ENCODE peak calls at places on chromosome X, in four cellular contexts. N, H, E and M are unnamed samples.

GRCh38 chrX:33970028-33970932 is 161.8 kb downstream of the FAM47A start:
- DNase-seq in N (no peak), E (no peak), H (no peak), M (peak)

GRCh38 chrX:129540725-129541184 is 696 bp downstream of the OCRL start:
- DNase-seq in H (peak), N (peak), E (no peak), M (no peak)

GRCh38 chrX:17591741-17592110 is 145.6 kb upstream of the SCML1 start:
- DNase-seq in N (no peak), E (no peak), H (no peak), M (no peak)

GRCh38 chrX:43718081-43718480 is 62.0 kb downstream of the MAOA start:
- DNase-seq in E (no peak), H (no peak), N (no peak), M (no peak)

GRCh38 chrX:152943826-152944225 is 46.0 kb downstream of the ZNF185 start:
- DNase-seq in N (no peak), H (no peak), E (no peak), M (no peak)

GRCh38 chrX:12308420-12308819 is 170.1 kb downstream of the FRMPD4 start:
- DNase-seq in H (no peak), E (no peak), N (no peak), M (no peak)

GRCh38 chrX:13180807-13181206 is 136.4 kb upstream of the FAM9C start:
- DNase-seq in E (no peak), N (no peak), H (no peak), M (no peak)

GRCh38 chrX:16882702-16883486 is 12.7 kb upstream of the RBBP7 start:
- DNase-seq in N (peak), E (peak), H (peak), M (peak)

GRCh38 chrX:129833153-129834004 is 10.3 kb downstream of the ZDHHC9 start:
- DNase-seq in H (no peak), E (no peak), N (no peak), M (peak)

GRCh38 chrX:155056471-155056870 is 14.5 kb downstream of the CMC4 start:
- DNase-seq in E (no peak), H (no peak), N (no peak), M (no peak)

GRCh38 chrX:155065035-155065734 is 5.8 kb downstream of the CMC4 start:
- DNase-seq in N (no peak), H (no peak), E (no peak), M (no peak)

GRCh38 chrX:155056877-155057792 is 13.8 kb downstream of the CMC4 start:
- DNase-seq in N (peak), H (peak), E (peak), M (peak)

GRCh38 chrX:155061770-155062169 is 9.2 kb downstream of the CMC4 start:
- DNase-seq in E (no peak), H (no peak), N (no peak), M (no peak)
- TF ChIP-seq EP300 in E (no peak), H (no peak), N (no peak), M (no peak)

DNA sequence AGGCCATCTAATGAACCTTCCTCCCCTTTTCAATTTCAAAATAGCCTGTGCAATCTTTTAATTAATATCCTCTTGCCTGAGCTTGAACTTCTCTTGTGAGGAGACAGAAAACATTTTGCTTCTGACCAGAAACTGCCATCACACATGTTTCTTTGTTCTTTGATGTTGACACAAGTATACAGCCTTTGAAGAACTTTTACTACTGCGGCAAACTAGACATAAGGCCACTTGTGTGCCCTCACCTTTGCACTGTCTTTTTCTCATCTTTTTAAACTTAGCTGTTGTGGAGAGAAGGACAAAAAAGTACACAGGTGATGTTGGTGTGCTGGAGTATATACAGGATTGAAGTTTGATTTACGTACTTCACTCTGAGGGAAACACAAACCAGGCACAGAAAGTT is 116.3 kb upstream of the C1GALT1C1 start:
- DNase-seq in N (no peak), E (no peak), H (no peak), M (no peak)
- TF ChIP-seq EP300 in N (no peak), E (no peak), H (no peak), M (no peak)

GRCh38 chrX:1941291-1941690 is 326.4 kb downstream of the ASMT start:
- DNase-seq in N (no peak), E (no peak), H (no peak), M (no peak)
- TF ChIP-seq EP300 in N (no peak), E (no peak), H (no peak), M (no peak)

GRCh38 chrX:41619221-41619620 is 69.6 kb upstream of the GPR34 start:
- DNase-seq in N (no peak), H (no peak), E (no peak), M (no peak)

GRCh38 chrX:41616935-41617334 is 71.8 kb upstream of the GPR34 start:
- DNase-seq in N (no peak), H (no peak), E (no peak), M (no peak)

GRCh38 chrX:41616255-41616654 is 72.5 kb upstream of the GPR34 start:
- DNase-seq in E (no peak), H (no peak), N (no peak), M (no peak)

DNA sequence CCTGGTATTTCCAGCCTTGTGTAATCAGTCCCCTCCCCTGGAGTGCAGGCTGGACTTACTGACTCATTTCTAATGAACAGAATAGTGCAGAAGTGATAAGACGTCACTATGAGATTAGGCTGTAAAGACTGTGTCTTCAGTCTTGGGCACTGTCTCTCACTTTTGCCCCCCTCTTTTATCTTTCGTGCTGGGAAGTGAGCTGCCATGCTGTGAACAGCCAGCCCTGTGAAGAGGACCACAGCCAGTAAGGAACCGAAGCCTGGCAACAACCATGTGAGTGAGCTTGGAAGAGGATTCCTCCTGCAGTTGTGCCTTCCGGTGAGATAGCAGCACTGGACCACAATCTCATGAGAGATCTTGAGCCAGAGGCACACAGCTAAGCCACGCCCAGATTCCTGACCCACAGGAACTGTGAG is 67.5 kb upstream of the GPR34 start:
- DNase-seq in H (no peak), E (no peak), N (no peak), M (no peak)
- TF ChIP-seq EP300 in H (no peak), E (no peak), N (no peak), M (no peak)

DNA sequence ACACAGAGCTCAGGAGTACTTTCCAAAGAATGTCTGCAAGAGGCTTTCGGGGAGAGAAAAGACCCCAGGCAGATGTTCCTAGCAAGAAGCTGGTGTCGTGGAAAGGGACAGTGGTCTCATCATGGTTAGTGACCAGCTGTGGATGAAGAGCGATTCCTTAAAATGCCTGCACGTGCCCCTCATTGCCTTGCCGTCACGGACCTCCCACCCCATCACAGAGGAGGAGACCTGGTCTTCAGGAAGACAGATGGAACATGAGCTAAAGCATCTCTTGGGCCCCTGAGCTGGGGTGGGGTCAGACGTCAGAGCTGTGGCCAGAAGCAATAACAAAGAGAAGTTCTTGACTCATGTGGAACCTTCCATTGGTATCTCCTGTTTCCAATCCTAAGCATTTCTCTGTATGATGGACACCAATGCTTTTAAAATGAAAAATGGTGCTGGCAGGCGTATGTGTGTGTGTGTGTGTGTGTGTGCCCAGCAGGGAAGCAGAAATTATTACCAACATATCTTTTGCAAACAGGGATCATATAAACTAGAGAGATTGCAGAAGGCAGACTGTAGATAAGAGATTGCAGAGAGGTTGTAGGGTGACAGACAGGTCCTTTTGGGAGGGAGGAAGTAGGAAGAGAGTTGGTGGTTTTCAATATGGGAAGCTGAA is 25.2 kb upstream of the ASMTL start:
- DNase-seq in H (no peak), E (no peak), N (no peak), M (no peak)
- TF ChIP-seq EP300 in H (no peak), E (no peak), N (no peak), M (no peak)